ENCODE peak calls at places on chromosomes 12 and 14, in ten cellular contexts. Q is IMR-90, V is uterus, I is stomach, X is heart left ventricle, O is ovary, D is lower leg skin, W is GM12891, N is esophagus squamous epithelium, Z is A549. T is an unnamed sample.

GRCh38 chr14:54085841-54086240 is 129.2 kb upstream of the BMP4 start:
- DNase-seq in Q (no peak), V (no peak), I (no peak), X (no peak), O (no peak), D (no peak), W (no peak), N (no peak), Z (no peak), T (no peak)

GRCh38 chr12:124365726-124366430 is 71.0 kb downstream of the RFLNA start:
- DNase-seq in Q (no peak), V (no peak), I (no peak), X (no peak), O (no peak), D (no peak), W (no peak), N (no peak), Z (no peak), T (no peak)

GRCh38 chr12:1816730-1817094 is 3.7 kb upstream of the LRTM2 start:
- DNase-seq in Q (no peak), V (no peak), I (no peak), X (no peak), O (no peak), D (no peak), W (no peak), N (no peak), Z (no peak), T (no peak)

GRCh38 chr12:108854055-108854452 is 3.3 kb downstream of the SSH1 start:
- DNase-seq in Q (peak), V (peak), I (no peak), X (no peak), O (peak), D (no peak), W (no peak), N (no peak), Z (no peak), T (peak)

GRCh38 chr12:73361867-73362230 is 1089.7 kb downstream of the TRHDE start:
- DNase-seq in Q (no peak), V (no peak), I (no peak), X (no peak), O (no peak), D (no peak), W (no peak), N (no peak), Z (no peak), T (no peak)

GRCh38 chr12:110254971-110255540 is 26.0 kb upstream of the ATP2A2 start:
- DNase-seq in Q (no peak), V (no peak), I (no peak), X (no peak), O (no peak), D (peak), W (no peak), N (no peak), Z (no peak), T (no peak)

GRCh38 chr12:62481843-62482540 is 15.4 kb downstream of the MON2 start:
- DNase-seq in Q (no peak), V (no peak), I (no peak), X (no peak), O (no peak), D (no peak), W (no peak), N (no peak), Z (no peak), T (no peak)

GRCh38 chr12:54352022-54352531 is 12.2 kb downstream of the GPR84 start:
- DNase-seq in Q (peak), V (peak), I (peak), X (peak), O (peak), D (no peak), W (no peak), N (no peak), Z (no peak), T (no peak)

GRCh38 chr14:26522985-26523384 is 74.8 kb downstream of the NOVA1 start:
- DNase-seq in Q (peak), V (no peak), I (no peak), X (no peak), O (no peak), D (no peak), W (no peak), N (no peak), Z (no peak), T (no peak)

GRCh38 chr12:96427269-96427729 is 27.1 kb upstream of the CDK17 start:
- DNase-seq in Q (peak), V (peak), I (peak), X (peak), O (no peak), D (peak), W (no peak), N (no peak), Z (peak), T (no peak)

GRCh38 chr12:92696240-92696639 is 6.5 kb upstream of the PLEKHG7 start:
- DNase-seq in Q (peak), V (peak), I (no peak), X (peak), O (no peak), D (no peak), W (no peak), N (no peak), Z (no peak), T (no peak)

GRCh38 chr12:48037267-48037915 is 33.1 kb upstream of the COL2A1 start:
- DNase-seq in Q (peak), V (no peak), I (no peak), X (no peak), O (peak), D (no peak), W (no peak), N (no peak), Z (no peak), T (no peak)

GRCh38 chr14:72573725-72574426 is 320.0 kb downstream of the DPF3 start:
- DNase-seq in Q (no peak), V (no peak), I (no peak), X (no peak), O (peak), D (no peak), W (no peak), N (no peak), Z (no peak), T (no peak)

GRCh38 chr14:22047105-22047504 is 373.5 kb upstream of the OR4E1 start:
- DNase-seq in Q (no peak), V (no peak), I (no peak), X (no peak), O (no peak), D (no peak), W (no peak), N (no peak), Z (no peak), T (peak)

GRCh38 chr12:99157946-99158345 is 489.6 kb upstream of the GARIN6 start:
- DNase-seq in Q (no peak), V (no peak), I (no peak), X (no peak), O (no peak), D (no peak), W (no peak), N (no peak), Z (no peak), T (no peak)

GRCh38 chr12:65845751-65846537 is 21.7 kb downstream of the HMGA2 start:
- DNase-seq in Q (peak), V (no peak), I (no peak), X (no peak), O (no peak), D (no peak), W (no peak), N (no peak), Z (no peak), T (no peak)

GRCh38 chr14:76768201-76768656 is 7.0 kb downstream of the VASH1 start:
- DNase-seq in Q (no peak), V (peak), I (peak), X (peak), O (peak), D (peak), W (peak), N (no peak), Z (no peak), T (peak)
- TF ChIP-seq POLR2A in Q (no peak), V (no peak), I (no peak), X (peak), O (no peak), D (no peak), W (no peak), N (no peak), Z (no peak), T (peak)

GRCh38 chr12:87953257-87953860 is 75.8 kb downstream of the C12orf50 start:
- DNase-seq in Q (peak), V (no peak), I (no peak), X (no peak), O (no peak), D (no peak), W (no peak), N (no peak), Z (peak), T (peak)
- TF ChIP-seq POLR2A in Q (no peak), V (no peak), I (no peak), X (no peak), O (no peak), D (no peak), W (no peak), N (no peak), Z (no peak), T (no peak)

GRCh38 chr14:95503365-95504134 is 12.9 kb downstream of the SYNE3 start:
- DNase-seq in Q (no peak), V (no peak), I (no peak), X (peak), O (no peak), D (no peak), W (no peak), N (no peak), Z (no peak), T (no peak)

GRCh38 chr14:95502381-95502950 is 14.0 kb downstream of the SYNE3 start:
- DNase-seq in Q (no peak), V (no peak), I (no peak), X (no peak), O (no peak), D (no peak), W (no peak), N (no peak), Z (no peak), T (no peak)

GRCh38 chr14:95505030-95505589 is 11.3 kb downstream of the SYNE3 start:
- DNase-seq in Q (no peak), V (no peak), I (no peak), X (no peak), O (no peak), D (no peak), W (no peak), N (no peak), Z (no peak), T (no peak)

GRCh38 chr14:95507174-95507573 is 9.3 kb downstream of the SYNE3 start:
- DNase-seq in Q (peak), V (peak), I (peak), X (peak), O (peak), D (peak), W (no peak), N (no peak), Z (no peak), T (peak)

DNA sequence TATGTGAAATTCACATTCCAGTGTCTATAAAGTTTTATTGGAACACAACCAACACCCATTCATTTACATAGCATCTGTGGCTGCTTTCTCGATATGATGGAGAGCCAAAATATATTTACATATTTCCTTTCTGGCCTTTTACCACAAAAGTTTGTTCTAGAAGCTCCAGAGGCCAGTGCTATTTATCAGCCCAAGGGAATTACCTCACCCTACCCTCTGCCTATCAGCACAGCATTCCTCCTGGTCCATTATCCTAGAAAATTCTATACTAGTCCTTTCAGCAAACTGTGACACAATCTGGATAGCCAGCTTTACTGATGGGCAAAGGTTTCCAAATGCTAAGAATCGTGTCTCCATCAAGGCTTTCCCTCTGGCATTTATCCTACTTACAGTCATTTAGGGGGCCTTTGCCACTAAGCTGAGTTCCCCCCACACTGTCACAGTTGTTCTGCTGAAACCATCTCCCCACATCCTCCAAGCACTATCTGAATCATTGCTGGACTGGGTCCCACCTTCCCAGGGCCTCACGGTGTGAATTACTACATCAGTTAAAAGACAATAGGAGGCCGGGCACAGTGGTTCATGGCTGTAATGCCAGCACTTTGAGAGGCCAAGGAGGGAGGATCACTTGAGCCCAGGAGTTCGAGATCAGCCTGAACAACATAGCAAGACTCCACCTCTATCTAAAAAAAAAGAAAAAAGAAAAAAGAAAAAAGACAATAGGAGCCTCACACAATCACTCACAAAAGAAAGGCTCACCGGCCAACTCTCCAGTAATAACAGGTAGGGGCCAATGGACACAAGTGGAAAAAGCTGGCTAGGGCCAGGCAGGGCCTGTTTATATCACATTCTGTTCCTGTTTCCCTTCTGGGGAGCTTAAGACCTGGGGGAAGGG is 12.1 kb downstream of the SYNE3 start:
- DNase-seq in Q (peak), V (no peak), I (no peak), X (peak), O (no peak), D (no peak), W (no peak), N (no peak), Z (no peak), T (no peak)
- TF ChIP-seq POLR2A in Q (no peak), V (no peak), I (no peak), X (no peak), O (no peak), D (no peak), W (no peak), N (no peak), Z (no peak), T (no peak)

GRCh38 chr12:71159260-71159659 is 1.5 kb upstream of the TSPAN8 start:
- DNase-seq in Q (no peak), V (no peak), I (no peak), X (no peak), O (no peak), D (no peak), W (no peak), N (no peak), Z (no peak), T (no peak)

GRCh38 chr12:71160585-71160984 is 2.8 kb upstream of the TSPAN8 start:
- DNase-seq in Q (no peak), V (no peak), I (no peak), X (no peak), O (no peak), D (no peak), W (no peak), N (no peak), Z (no peak), T (no peak)

GRCh38 chr12:71164166-71164876 is 6.5 kb upstream of the TSPAN8 start:
- DNase-seq in Q (no peak), V (no peak), I (no peak), X (no peak), O (no peak), D (no peak), W (no peak), N (no peak), Z (no peak), T (no peak)

GRCh38 chr12:71162832-71163711 is 5.3 kb upstream of the TSPAN8 start:
- DNase-seq in Q (no peak), V (no peak), I (peak), X (no peak), O (no peak), D (no peak), W (no peak), N (no peak), Z (no peak), T (no peak)

DNA sequence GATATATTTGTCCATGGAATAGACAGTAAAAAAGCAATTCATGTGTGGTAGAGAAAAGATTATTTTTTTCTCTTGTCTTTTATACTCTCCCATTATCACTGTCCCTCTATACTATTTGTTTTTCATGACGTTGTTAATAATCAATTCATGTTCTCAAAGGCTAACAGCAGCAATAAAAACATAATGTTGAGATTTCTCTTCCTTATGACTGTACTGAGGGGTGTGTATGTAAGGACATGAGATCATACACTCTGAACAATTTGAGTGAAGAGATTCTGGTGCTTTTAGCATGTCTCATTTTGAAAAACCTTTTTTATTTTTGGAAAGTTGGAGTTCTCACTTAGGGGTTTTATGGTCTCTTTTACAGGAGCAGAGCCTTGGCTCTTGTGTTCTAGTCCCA is 3.8 kb upstream of the TSPAN8 start:
- DNase-seq in Q (no peak), V (no peak), I (no peak), X (no peak), O (no peak), D (no peak), W (no peak), N (no peak), Z (no peak), T (no peak)
- TF ChIP-seq POLR2A in Q (no peak), V (no peak), I (no peak), X (no peak), O (no peak), D (no peak), W (no peak), N (no peak), Z (no peak), T (no peak)

GRCh38 chr12:121791671-121792496 is 1.6 kb downstream of the RHOF start:
- DNase-seq in Q (no peak), V (no peak), I (peak), X (no peak), O (no peak), D (no peak), W (no peak), N (no peak), Z (no peak), T (no peak)

GRCh38 chr12:121788176-121788818 is 5.2 kb downstream of the RHOF start:
- DNase-seq in Q (no peak), V (no peak), I (no peak), X (no peak), O (no peak), D (no peak), W (no peak), N (no peak), Z (no peak), T (no peak)

GRCh38 chr12:121792607-121793500 is 634 bp downstream of the RHOF start:
- DNase-seq in Q (no peak), V (no peak), I (peak), X (peak), O (peak), D (no peak), W (no peak), N (no peak), Z (no peak), T (peak)

GRCh38 chr12:121789233-121789781 is 4.2 kb downstream of the RHOF start:
- DNase-seq in Q (no peak), V (no peak), I (no peak), X (peak), O (no peak), D (no peak), W (no peak), N (no peak), Z (no peak), T (peak)

DNA sequence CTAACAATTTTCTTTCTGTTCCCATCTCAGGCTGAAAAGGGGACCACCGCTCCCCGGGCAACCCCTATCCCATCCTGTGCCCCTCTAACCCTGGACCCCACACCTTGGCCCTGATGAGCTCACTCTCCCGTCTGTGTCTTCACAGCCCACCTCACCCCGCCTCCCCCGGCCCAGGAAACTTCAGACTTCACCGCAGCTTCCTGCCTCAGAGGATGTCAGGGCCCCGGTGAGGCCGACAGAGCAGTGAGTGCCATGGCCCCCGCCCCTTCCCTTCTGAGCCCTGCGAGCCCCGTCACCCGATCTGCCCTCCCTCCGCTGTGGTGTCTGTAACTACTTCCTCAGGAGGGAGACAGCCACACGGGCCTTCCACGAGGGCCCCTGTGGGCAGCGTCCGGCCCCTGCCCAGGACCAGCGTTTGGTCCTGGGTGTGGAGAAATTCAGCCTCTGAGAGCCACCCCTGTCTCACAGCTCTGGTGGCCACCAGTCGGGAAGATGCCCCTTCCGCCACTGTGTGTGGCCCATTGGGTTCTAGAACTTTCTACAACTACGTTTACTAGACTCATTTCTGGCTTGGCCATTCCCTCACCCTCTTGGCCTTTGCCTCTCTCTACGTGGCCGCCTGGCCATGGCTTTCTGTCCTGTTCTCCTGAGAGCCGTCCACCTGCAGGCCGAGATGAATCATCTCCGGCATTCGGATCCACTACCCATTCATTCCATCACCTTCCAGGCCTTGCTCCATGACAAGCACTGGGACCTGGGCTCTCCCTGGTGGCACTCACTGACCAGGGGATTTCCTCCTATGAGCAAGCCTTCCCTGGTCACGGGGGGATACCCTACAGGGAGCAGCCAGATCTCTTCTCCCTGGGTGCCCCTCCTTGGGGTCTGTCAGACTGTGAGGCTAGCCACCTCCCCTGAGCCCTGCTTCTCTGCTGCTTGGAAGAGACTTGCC is 3.4 kb downstream of the RHOF start:
- DNase-seq in Q (peak), V (no peak), I (peak), X (peak), O (no peak), D (no peak), W (peak), N (peak), Z (no peak), T (peak)
- TF ChIP-seq POLR2A in Q (no peak), V (no peak), I (no peak), X (no peak), O (no peak), D (no peak), W (no peak), N (peak), Z (no peak), T (no peak)

DNA sequence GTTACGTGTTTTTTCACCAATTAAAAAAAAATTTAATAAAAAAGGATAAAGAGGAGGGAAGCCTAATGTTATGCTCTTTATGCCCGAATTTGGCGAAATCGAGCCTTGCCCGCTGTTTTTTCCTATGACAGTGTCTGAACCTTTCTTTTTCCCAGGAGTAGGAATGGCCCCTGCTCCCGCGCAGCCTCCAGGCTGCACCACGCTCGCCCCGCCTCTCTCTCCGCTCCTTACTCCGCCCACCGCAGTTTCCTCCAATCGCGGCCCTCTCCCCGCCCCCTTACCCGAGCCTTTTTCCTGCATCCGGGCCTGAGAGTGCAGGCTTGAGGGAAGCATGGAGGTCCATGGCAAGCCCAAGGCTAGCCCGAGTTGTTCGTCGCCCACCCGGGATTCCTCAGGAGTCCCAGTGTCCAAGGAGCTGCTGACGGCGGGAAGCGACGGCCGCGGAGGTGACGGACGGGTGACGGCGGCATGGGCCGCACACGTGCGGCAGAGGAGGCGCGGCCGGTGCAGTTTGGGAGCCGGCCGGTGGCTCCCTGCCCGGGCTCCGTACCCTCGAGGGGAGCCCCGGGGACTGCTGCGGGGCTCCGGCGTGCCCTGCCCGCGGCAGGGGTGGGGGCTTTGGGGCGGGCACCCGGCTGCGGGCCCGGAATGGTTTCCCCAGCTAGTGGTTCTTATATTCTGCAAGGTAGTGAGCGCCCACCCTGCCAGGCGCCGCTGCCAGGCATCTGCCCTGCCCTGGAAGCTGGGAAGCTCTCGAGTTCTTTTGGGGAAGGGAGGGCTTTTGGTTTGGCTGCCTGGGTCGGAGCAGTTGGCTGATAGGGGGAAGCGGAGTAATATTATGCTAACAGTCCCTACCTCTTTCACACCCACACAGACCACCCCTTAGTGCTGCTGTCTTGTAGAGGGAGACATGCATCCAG is at the start of gene NOPCHAP1:
- DNase-seq in Q (peak), V (peak), I (peak), X (peak), O (peak), D (peak), W (peak), N (peak), Z (peak), T (peak)
- TF ChIP-seq POLR2A in Q (no peak), V (peak), I (no peak), X (peak), O (peak), D (no peak), W (peak), N (peak), Z (peak), T (peak)

T was measured in erythroblast.